ENCODE peak calls at places on chromosomes 5 and 9, in six cellular contexts. M is CD8-positive, alpha-beta memory T cell; X is adipocyte; R is stimulated activated CD4-positive, alpha-beta T cell treated with anti-CD3 and anti-CD28 coated beads, Interleukin-2, amount 100 ng/mL, for 48 hours; S is KBM-7; Y is MCF 10A. A is an unnamed sample.

GRCh38 chr5:131747180-131748105 is 49.4 kb downstream of the FNIP1 start:
- DNase-seq in M (no peak), Y (peak), X (no peak), S (peak), R (no peak), A (no peak)

GRCh38 chr9:3794005-3794404 is 268.2 kb upstream of the RFX3 start:
- DNase-seq in X (peak), R (no peak), S (no peak), M (no peak), Y (no peak), A (peak)

GRCh38 chr5:106288977-106289376 is 1381.8 kb downstream of the EFNA5 start:
- DNase-seq in M (no peak), X (peak), S (no peak), R (no peak), Y (peak), A (no peak)

GRCh38 chr9:126523621-126524111 is 90.1 kb upstream of the LMX1B start:
- DNase-seq in Y (no peak), S (no peak), R (no peak), X (no peak), M (no peak), A (no peak)

GRCh38 chr9:98767915-98768314 is 28.4 kb downstream of the ANKS6 start:
- DNase-seq in Y (no peak), S (no peak), R (no peak), M (no peak), X (no peak), A (no peak)

GRCh38 chr5:164048527-164048926 is 543.1 kb downstream of the MAT2B start:
- DNase-seq in M (no peak), S (peak), R (no peak), Y (peak), X (peak), A (no peak)

GRCh38 chr5:95884021-95884333 is 61.5 kb upstream of the GLRX start:
- DNase-seq in R (no peak), S (no peak), Y (peak), M (no peak), X (peak), A (peak)

GRCh38 chr5:9497347-9497746 is 48.5 kb downstream of the SEMA5A start:
- DNase-seq in R (no peak), M (no peak), Y (no peak), X (no peak), S (no peak), A (no peak)

GRCh38 chr5:82406200-82406773 is 128.1 kb upstream of the RPS23 start:
- DNase-seq in Y (peak), M (no peak), R (no peak), X (peak), S (no peak), A (peak)

GRCh38 chr9:135387976-135388375 is 91.6 kb upstream of the PPP1R26 start:
- DNase-seq in Y (no peak), S (no peak), M (no peak), R (no peak), X (no peak), A (no peak)

GRCh38 chr5:176497852-176498251 is 39.4 kb downstream of the RNF44 start:
- DNase-seq in Y (peak), R (no peak), X (no peak), M (no peak), S (no peak), A (peak)

GRCh38 chr5:1220831-1221230 is 4.3 kb upstream of the SLC6A18 start:
- DNase-seq in M (no peak), R (no peak), X (no peak), S (no peak), Y (no peak), A (no peak)

GRCh38 chr5:31153523-31153922 is 40.0 kb upstream of the CDH6 start:
- DNase-seq in X (peak), R (no peak), M (no peak), S (no peak), Y (peak), A (peak)

GRCh38 chr5:133460172-133460758 is 152.1 kb downstream of the FSTL4 start:
- DNase-seq in X (no peak), S (peak), R (peak), Y (peak), M (no peak), A (no peak)

GRCh38 chr9:34540826-34541225 is 18.0 kb upstream of the ENHO start:
- DNase-seq in R (no peak), M (no peak), S (no peak), Y (peak), X (peak), A (peak)

GRCh38 chr5:81657386-81657785 is 93.5 kb downstream of the SSBP2 start:
- DNase-seq in Y (peak), M (no peak), S (no peak), X (peak), R (no peak), A (no peak)

GRCh38 chr5:134637106-134637721 is 4.6 kb upstream of the SAR1B start:
- DNase-seq in M (no peak), X (no peak), Y (no peak), S (no peak), R (no peak), A (no peak)

GRCh38 chr9:133632806-133633680 is 3.1 kb upstream of the DBH start:
- DNase-seq in R (no peak), Y (no peak), S (no peak), M (no peak), X (no peak), A (no peak)

GRCh38 chr5:88827997-88828396 is 55.0 kb downstream of the MEF2C start:
- DNase-seq in M (no peak), R (no peak), Y (no peak), S (no peak), X (peak), A (no peak)

GRCh38 chr5:152105085-152105484 is 180.4 kb upstream of the GLRA1 start:
- DNase-seq in R (no peak), M (no peak), Y (no peak), X (no peak), S (no peak), A (no peak)

A was measured in fibroblast of gingiva.